ENCODE peak calls at places on chromosomes 2 and 18, in seven cellular contexts. One of them, this sample, is unnamed.

GRCh38 chr2:210630904-210631560 is 74.6 kb downstream of the CPS1 start:
- DNase-seq in H9: no peak
- DNase-seq in upper lobe of left lung: no peak
- DNase-seq in lower leg skin: no peak
- DNase-seq in neural crest cell: no peak
- DNase-seq in WTC11: no peak
- DNase-seq in epithelial cell of esophagus: no peak
- DNase-seq in this sample: peak

GRCh38 chr18:34871435-34871834 is 161.3 kb downstream of the DTNA start:
- DNase-seq in epithelial cell of esophagus: no peak
- DNase-seq in lower leg skin: no peak
- DNase-seq in H9: no peak
- DNase-seq in WTC11: no peak
- DNase-seq in upper lobe of left lung: no peak
- DNase-seq in neural crest cell: no peak
- DNase-seq in this sample: no peak

GRCh38 chr18:56982756-56983155 is 164.1 kb upstream of the BOD1L2 start:
- DNase-seq in H9: no peak
- DNase-seq in neural crest cell: no peak
- DNase-seq in WTC11: no peak
- DNase-seq in epithelial cell of esophagus: no peak
- DNase-seq in upper lobe of left lung: no peak
- DNase-seq in lower leg skin: no peak
- DNase-seq in this sample: no peak

GRCh38 chr2:130891968-130892367 is 55.3 kb downstream of the ARHGEF4 start:
- DNase-seq in epithelial cell of esophagus: no peak
- DNase-seq in H9: no peak
- DNase-seq in lower leg skin: no peak
- DNase-seq in neural crest cell: no peak
- DNase-seq in WTC11: no peak
- DNase-seq in upper lobe of left lung: no peak
- DNase-seq in this sample: no peak

GRCh38 chr2:184556639-184557038 is 41.7 kb upstream of the ZNF804A start:
- DNase-seq in WTC11: no peak
- DNase-seq in upper lobe of left lung: no peak
- DNase-seq in H9: no peak
- DNase-seq in neural crest cell: no peak
- DNase-seq in lower leg skin: no peak
- DNase-seq in epithelial cell of esophagus: no peak
- DNase-seq in this sample: no peak

GRCh38 chr2:42125887-42126594 is 43.1 kb upstream of the EML4 start:
- DNase-seq in lower leg skin: peak
- DNase-seq in upper lobe of left lung: peak
- DNase-seq in neural crest cell: no peak
- DNase-seq in H9: peak
- DNase-seq in epithelial cell of esophagus: no peak
- DNase-seq in WTC11: no peak
- DNase-seq in this sample: no peak

GRCh38 chr2:120230515-120231471 is 7.6 kb upstream of the TMEM185B start:
- DNase-seq in epithelial cell of esophagus: no peak
- DNase-seq in WTC11: no peak
- DNase-seq in upper lobe of left lung: no peak
- DNase-seq in lower leg skin: peak
- DNase-seq in neural crest cell: no peak
- DNase-seq in H9: peak
- DNase-seq in this sample: no peak

GRCh38 chr2:24307961-24308360 is 52.4 kb downstream of the ITSN2 start:
- DNase-seq in epithelial cell of esophagus: no peak
- DNase-seq in upper lobe of left lung: no peak
- DNase-seq in lower leg skin: no peak
- DNase-seq in neural crest cell: no peak
- DNase-seq in WTC11: no peak
- DNase-seq in H9: no peak
- DNase-seq in this sample: no peak

GRCh38 chr2:180621366-180621765 is 359.0 kb upstream of the UBE2E3 start:
- DNase-seq in epithelial cell of esophagus: no peak
- DNase-seq in neural crest cell: no peak
- DNase-seq in lower leg skin: no peak
- DNase-seq in upper lobe of left lung: no peak
- DNase-seq in WTC11: no peak
- DNase-seq in H9: no peak
- DNase-seq in this sample: no peak

GRCh38 chr2:10446631-10447030 is 1.5 kb downstream of the ODC1 start:
- DNase-seq in H9: no peak
- DNase-seq in upper lobe of left lung: no peak
- DNase-seq in WTC11: no peak
- DNase-seq in lower leg skin: no peak
- DNase-seq in neural crest cell: no peak
- DNase-seq in epithelial cell of esophagus: no peak
- DNase-seq in this sample: no peak

GRCh38 chr2:215316336-215316735 is 4.5 kb downstream of the ATIC start:
- DNase-seq in H9: no peak
- DNase-seq in lower leg skin: no peak
- DNase-seq in neural crest cell: no peak
- DNase-seq in epithelial cell of esophagus: no peak
- DNase-seq in WTC11: no peak
- DNase-seq in upper lobe of left lung: no peak
- DNase-seq in this sample: no peak

GRCh38 chr18:57705861-57706590 is 84.4 kb upstream of the NARS1 start:
- DNase-seq in H9: no peak
- DNase-seq in WTC11: no peak
- DNase-seq in upper lobe of left lung: no peak
- DNase-seq in epithelial cell of esophagus: no peak
- DNase-seq in lower leg skin: peak
- DNase-seq in neural crest cell: no peak
- DNase-seq in this sample: no peak

GRCh38 chr2:135473567-135473966 is 57.5 kb downstream of the ZRANB3 start:
- DNase-seq in WTC11: peak
- DNase-seq in lower leg skin: no peak
- DNase-seq in neural crest cell: no peak
- DNase-seq in upper lobe of left lung: no peak
- DNase-seq in epithelial cell of esophagus: peak
- DNase-seq in H9: no peak
- DNase-seq in this sample: peak

GRCh38 chr18:46369323-46369722 is 265.1 kb downstream of the HAUS1 start:
- DNase-seq in lower leg skin: no peak
- DNase-seq in neural crest cell: no peak
- DNase-seq in H9: peak
- DNase-seq in upper lobe of left lung: no peak
- DNase-seq in epithelial cell of esophagus: no peak
- DNase-seq in WTC11: peak
- DNase-seq in this sample: no peak

GRCh38 chr2:186962085-186962747 is 113.2 kb upstream of the ZSWIM2 start:
- DNase-seq in WTC11: no peak
- DNase-seq in H9: no peak
- DNase-seq in neural crest cell: no peak
- DNase-seq in epithelial cell of esophagus: no peak
- DNase-seq in upper lobe of left lung: no peak
- DNase-seq in lower leg skin: peak
- DNase-seq in this sample: no peak

GRCh38 chr18:62781893-62782292 is 66.6 kb downstream of the PHLPP1 start:
- DNase-seq in upper lobe of left lung: no peak
- DNase-seq in H9: no peak
- DNase-seq in epithelial cell of esophagus: peak
- DNase-seq in lower leg skin: peak
- DNase-seq in neural crest cell: no peak
- DNase-seq in WTC11: no peak
- DNase-seq in this sample: no peak

GRCh38 chr2:69945447-69945846 is 16.0 kb downstream of the ASPRV1 start:
- DNase-seq in upper lobe of left lung: peak
- DNase-seq in lower leg skin: no peak
- DNase-seq in H9: no peak
- DNase-seq in WTC11: no peak
- DNase-seq in epithelial cell of esophagus: peak
- DNase-seq in neural crest cell: no peak
- DNase-seq in this sample: no peak

GRCh38 chr2:96353606-96354095 is 18.1 kb downstream of the NCAPH start:
- DNase-seq in neural crest cell: no peak
- DNase-seq in H9: no peak
- DNase-seq in epithelial cell of esophagus: no peak
- DNase-seq in lower leg skin: no peak
- DNase-seq in upper lobe of left lung: no peak
- DNase-seq in WTC11: no peak
- DNase-seq in this sample: no peak

GRCh38 chr2:68196120-68196716 is 38.5 kb downstream of the PNO1 start:
- DNase-seq in lower leg skin: no peak
- DNase-seq in upper lobe of left lung: peak
- DNase-seq in neural crest cell: no peak
- DNase-seq in epithelial cell of esophagus: peak
- DNase-seq in H9: no peak
- DNase-seq in WTC11: peak
- DNase-seq in this sample: no peak
- TF ChIP-seq CTCF in lower leg skin: no peak
- TF ChIP-seq CTCF in upper lobe of left lung: peak
- TF ChIP-seq CTCF in neural crest cell: peak
- TF ChIP-seq CTCF in epithelial cell of esophagus: peak
- TF ChIP-seq CTCF in H9: peak
- TF ChIP-seq CTCF in WTC11: peak
- TF ChIP-seq CTCF in this sample: peak

GRCh38 chr2:55048514-55048924 is 1.7 kb downstream of the RTN4 start:
- DNase-seq in H9: no peak
- DNase-seq in epithelial cell of esophagus: peak
- DNase-seq in WTC11: no peak
- DNase-seq in neural crest cell: no peak
- DNase-seq in lower leg skin: no peak
- DNase-seq in upper lobe of left lung: peak
- DNase-seq in this sample: no peak

GRCh38 chr2:55051026-55051866 is 995 bp upstream of the RTN4 start:
- DNase-seq in upper lobe of left lung: peak
- DNase-seq in lower leg skin: peak
- DNase-seq in WTC11: no peak
- DNase-seq in neural crest cell: peak
- DNase-seq in epithelial cell of esophagus: peak
- DNase-seq in H9: peak
- DNase-seq in this sample: no peak

GRCh38 chr2:55048925-55049793 is 1.1 kb downstream of the RTN4 start:
- DNase-seq in H9: peak
- DNase-seq in neural crest cell: peak
- DNase-seq in epithelial cell of esophagus: peak
- DNase-seq in WTC11: peak
- DNase-seq in lower leg skin: peak
- DNase-seq in upper lobe of left lung: peak
- DNase-seq in this sample: peak

GRCh38 chr2:55049794-55050132 is 488 bp downstream of the RTN4 start:
- DNase-seq in epithelial cell of esophagus: no peak
- DNase-seq in H9: no peak
- DNase-seq in lower leg skin: no peak
- DNase-seq in upper lobe of left lung: no peak
- DNase-seq in WTC11: no peak
- DNase-seq in neural crest cell: no peak
- DNase-seq in this sample: no peak

DNA sequence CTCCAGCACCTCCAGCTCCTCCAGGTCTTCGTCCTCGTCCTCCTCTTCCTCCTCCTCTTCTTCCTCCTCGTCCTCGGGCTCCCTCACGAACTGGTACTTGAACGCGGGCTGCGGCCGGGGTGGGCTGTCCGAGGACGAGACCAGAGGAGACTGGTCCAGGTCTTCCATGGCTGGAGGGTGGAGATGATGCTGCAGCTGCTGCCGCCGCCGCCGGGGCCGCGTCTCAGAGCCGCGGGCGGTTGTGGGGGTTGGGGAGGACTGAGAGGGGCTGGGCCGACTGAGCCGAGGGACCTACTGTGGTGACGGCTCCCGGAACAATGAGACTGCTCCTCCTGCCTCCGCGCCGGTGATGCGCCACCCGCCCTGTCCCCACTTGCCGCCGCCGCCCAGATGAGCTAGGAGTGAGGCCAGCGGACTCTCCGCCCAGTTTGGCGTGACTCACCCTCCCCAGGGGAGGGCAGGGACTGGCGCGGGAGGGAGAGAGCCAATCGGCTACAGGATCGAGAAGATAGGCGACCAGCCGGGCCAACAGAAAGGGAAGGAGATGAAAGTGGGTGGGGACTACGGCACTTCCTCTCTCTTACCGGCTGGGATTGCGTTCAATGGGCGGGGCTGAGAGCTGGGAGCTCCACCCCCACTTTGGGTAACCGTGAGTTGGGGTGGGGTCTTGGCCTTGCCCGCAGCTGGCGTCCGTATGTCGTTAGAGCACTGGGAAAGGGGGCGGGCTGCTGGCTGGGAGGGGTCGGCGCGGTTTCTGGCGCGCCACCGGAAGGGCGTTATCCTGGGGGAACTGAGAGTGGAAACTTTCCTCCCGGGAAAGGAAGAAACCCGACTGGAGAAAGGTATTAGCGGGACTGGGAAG is at the start of gene RTN4:
- DNase-seq in neural crest cell: peak
- DNase-seq in WTC11: peak
- DNase-seq in H9: peak
- DNase-seq in lower leg skin: peak
- DNase-seq in epithelial cell of esophagus: peak
- DNase-seq in upper lobe of left lung: peak
- DNase-seq in this sample: peak
- TF ChIP-seq CTCF in neural crest cell: no peak
- TF ChIP-seq CTCF in WTC11: no peak
- TF ChIP-seq CTCF in H9: no peak
- TF ChIP-seq CTCF in lower leg skin: no peak
- TF ChIP-seq CTCF in epithelial cell of esophagus: no peak
- TF ChIP-seq CTCF in upper lobe of left lung: peak
- TF ChIP-seq CTCF in this sample: no peak

GRCh38 chr2:99608092-99608491 is 118.3 kb upstream of the REV1 start:
- DNase-seq in epithelial cell of esophagus: no peak
- DNase-seq in upper lobe of left lung: no peak
- DNase-seq in lower leg skin: no peak
- DNase-seq in H9: no peak
- DNase-seq in neural crest cell: no peak
- DNase-seq in WTC11: no peak
- DNase-seq in this sample: no peak
- TF ChIP-seq CTCF in epithelial cell of esophagus: no peak
- TF ChIP-seq CTCF in upper lobe of left lung: no peak
- TF ChIP-seq CTCF in lower leg skin: no peak
- TF ChIP-seq CTCF in H9: peak
- TF ChIP-seq CTCF in neural crest cell: no peak
- TF ChIP-seq CTCF in WTC11: no peak
- TF ChIP-seq CTCF in this sample: no peak

DNA sequence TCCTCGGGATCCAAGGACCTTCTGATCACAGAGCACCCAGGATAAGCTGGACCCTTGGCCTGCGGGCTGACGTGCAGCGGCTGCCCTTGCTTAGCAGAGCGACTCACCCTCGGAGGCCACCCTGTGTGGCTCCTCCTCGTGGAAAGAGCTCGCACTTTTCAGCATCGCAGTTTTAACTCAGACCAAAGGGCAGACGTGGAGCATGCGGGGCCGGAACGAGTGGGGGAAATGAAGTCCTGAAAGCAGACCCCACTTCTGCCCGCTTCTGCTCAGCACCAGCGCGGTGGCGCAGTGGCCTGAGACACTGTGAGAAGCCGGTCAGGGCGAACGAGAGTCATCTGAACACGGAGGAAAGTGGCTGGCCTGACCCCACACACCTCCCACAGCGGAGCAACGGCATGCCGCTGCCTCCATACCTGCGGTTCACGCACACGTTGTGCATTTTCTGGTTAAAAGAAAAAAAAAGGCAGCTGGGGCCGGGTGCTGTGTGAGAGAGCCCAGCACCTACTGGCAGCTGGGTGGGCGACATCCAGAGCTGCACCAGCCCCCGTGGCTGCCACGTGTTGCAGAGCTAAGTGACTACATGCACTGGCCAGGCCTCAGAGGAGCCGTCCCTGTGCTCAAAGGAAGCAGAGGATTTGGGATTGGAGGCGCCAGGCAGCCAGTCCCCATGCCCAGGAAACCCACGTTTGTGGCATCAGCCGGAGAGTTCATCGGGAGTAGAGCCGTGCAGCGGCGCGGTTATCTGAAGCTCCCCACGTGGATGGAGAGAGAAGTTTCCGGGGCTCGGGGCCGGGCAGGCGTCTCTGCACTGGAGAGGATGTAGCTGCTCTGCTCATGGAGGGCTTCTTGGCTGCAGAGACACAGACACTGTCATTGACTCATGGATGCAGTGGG is 89.7 kb downstream of the USP40 start:
- DNase-seq in upper lobe of left lung: no peak
- DNase-seq in epithelial cell of esophagus: no peak
- DNase-seq in H9: no peak
- DNase-seq in lower leg skin: peak
- DNase-seq in neural crest cell: no peak
- DNase-seq in WTC11: no peak
- DNase-seq in this sample: no peak
- TF ChIP-seq CTCF in upper lobe of left lung: no peak
- TF ChIP-seq CTCF in epithelial cell of esophagus: no peak
- TF ChIP-seq CTCF in H9: no peak
- TF ChIP-seq CTCF in lower leg skin: no peak
- TF ChIP-seq CTCF in neural crest cell: no peak
- TF ChIP-seq CTCF in WTC11: no peak
- TF ChIP-seq CTCF in this sample: no peak